ENCODE peak calls at places on chromosomes 7 and 10, in five cellular contexts. H, B, C, E and Y are unnamed samples.

GRCh38 chr10:73494877-73495225 is 973 bp downstream of the PPP3CB start:
- DNase-seq in H (peak), B (no peak), C (no peak), E (no peak), Y (no peak)

GRCh38 chr10:78629773-78630172 is 439.0 kb upstream of the ZMIZ1 start:
- DNase-seq in H (no peak), B (no peak), C (no peak), E (no peak), Y (no peak)

GRCh38 chr10:30553625-30554442 is 75.7 kb downstream of the LYZL2 start:
- DNase-seq in H (peak), B (peak), C (peak), E (no peak), Y (peak)

GRCh38 chr10:16828731-16829175 is 11.5 kb upstream of the RSU1 start:
- DNase-seq in H (peak), B (no peak), C (no peak), E (no peak), Y (peak)

GRCh38 chr7:75993689-75994387 is 557 bp downstream of the TMEM120A start:
- DNase-seq in H (peak), B (peak), C (peak), E (peak), Y (peak)

GRCh38 chr10:132687181-132687892 is 98.6 kb downstream of the NKX6-2 start:
- DNase-seq in H (no peak), B (no peak), C (no peak), E (peak), Y (no peak)

GRCh38 chr7:94012748-94013147 is 8.6 kb upstream of the BET1 start:
- DNase-seq in H (no peak), B (peak), C (no peak), E (no peak), Y (no peak)

GRCh38 chr7:108515013-108515412 is 10.9 kb downstream of the PNPLA8 start:
- DNase-seq in H (no peak), B (no peak), C (no peak), E (no peak), Y (no peak)

GRCh38 chr7:26704786-26705185 is 159.6 kb downstream of the SKAP2 start:
- DNase-seq in H (peak), B (no peak), C (no peak), E (no peak), Y (no peak)

GRCh38 chr7:43674559-43675436 is 54.5 kb downstream of the COA1 start:
- DNase-seq in H (peak), B (peak), C (peak), E (no peak), Y (peak)

GRCh38 chr10:52314822-52315552 is 906 bp downstream of the DKK1 start:
- DNase-seq in H (peak), B (peak), C (peak), E (peak), Y (peak)

GRCh38 chr10:58212622-58213021 is 55.1 kb downstream of the IPMK start:
- DNase-seq in H (no peak), B (no peak), C (no peak), E (no peak), Y (no peak)

GRCh38 chr7:142925413-142925812 is 8.1 kb downstream of the TRPV5 start:
- DNase-seq in H (no peak), B (no peak), C (no peak), E (no peak), Y (no peak)

GRCh38 chr10:126147866-126148578 is 240.3 kb downstream of the ADAM12 start:
- DNase-seq in H (peak), B (no peak), C (no peak), E (no peak), Y (no peak)

GRCh38 chr10:3902809-3903410 is 117.9 kb upstream of the KLF6 start:
- DNase-seq in H (peak), B (no peak), C (no peak), E (no peak), Y (no peak)

GRCh38 chr10:121628859-121629258 is 30.6 kb upstream of the FGFR2 start:
- DNase-seq in H (no peak), B (no peak), C (no peak), E (no peak), Y (no peak)
- TF ChIP-seq CTCF in H (no peak), B (no peak), C (no peak), E (no peak), Y (no peak)

GRCh38 chr7:104951546-104951945 is 62.5 kb upstream of the KMT2E start:
- DNase-seq in H (peak), B (no peak), C (no peak), E (no peak), Y (no peak)
- TF ChIP-seq CTCF in H (no peak), B (no peak), C (no peak), E (no peak), Y (no peak)

GRCh38 chr7:37032258-37032601 is 307.9 kb upstream of the AOAH start:
- DNase-seq in H (no peak), B (no peak), C (no peak), E (no peak), Y (peak)

GRCh38 chr7:37028909-37029440 is 304.7 kb upstream of the AOAH start:
- DNase-seq in H (no peak), B (no peak), C (no peak), E (no peak), Y (no peak)

GRCh38 chr7:37027104-37027503 is 302.8 kb upstream of the AOAH start:
- DNase-seq in H (no peak), B (no peak), C (no peak), E (no peak), Y (no peak)

GRCh38 chr7:37031571-37032257 is 307.4 kb upstream of the AOAH start:
- DNase-seq in H (peak), B (peak), C (peak), E (peak), Y (peak)

DNA sequence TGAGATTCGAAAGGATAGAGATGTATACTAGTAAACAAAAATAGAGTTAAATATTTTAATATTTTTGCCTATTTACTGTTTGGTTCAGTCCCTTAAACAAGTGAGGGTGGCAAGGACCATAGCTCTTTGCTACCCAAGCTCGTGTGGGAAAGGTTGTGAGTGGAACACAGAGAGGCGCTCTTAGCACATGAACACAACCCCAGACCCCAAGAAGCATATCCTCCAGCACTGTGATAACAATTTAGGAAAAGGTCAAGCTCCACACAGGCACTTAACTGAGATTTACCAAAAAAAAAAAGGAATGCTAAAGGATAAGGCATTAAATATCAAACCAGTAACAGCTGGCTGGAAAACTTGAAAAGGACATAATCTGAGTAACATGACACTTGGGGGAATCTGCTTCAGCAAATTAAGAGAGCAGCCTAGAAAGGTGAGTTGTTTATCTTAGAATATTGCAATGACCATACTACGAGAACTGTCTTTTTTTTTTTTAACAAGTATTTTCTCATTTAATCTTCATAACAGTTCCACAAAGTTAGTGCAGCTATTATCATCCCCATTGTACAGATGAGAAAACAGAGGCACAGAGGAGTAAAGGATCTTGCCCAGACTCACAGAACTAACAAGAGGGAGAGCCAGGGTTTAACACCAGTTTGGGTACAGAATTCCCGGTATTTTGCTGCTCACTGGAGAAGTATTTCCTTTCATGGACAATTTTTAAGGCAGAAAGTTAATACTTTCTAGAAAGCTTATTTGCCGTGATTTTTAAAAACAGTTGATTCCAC is 303.5 kb upstream of the AOAH start:
- DNase-seq in H (peak), B (no peak), C (no peak), E (no peak), Y (no peak)
- TF ChIP-seq CTCF in H (no peak), B (no peak), C (no peak), E (no peak), Y (no peak)

GRCh38 chr10:92328999-92329398 is 38.0 kb downstream of the MARCHF5 start:
- DNase-seq in H (no peak), B (peak), C (no peak), E (no peak), Y (peak)
- TF ChIP-seq CTCF in H (no peak), B (no peak), C (no peak), E (no peak), Y (no peak)

GRCh38 chr7:92528188-92528957 is at the start of the genes PEX1 and RBM48:
- DNase-seq in H (peak), B (peak), C (peak), E (peak), Y (peak)
- TF ChIP-seq CTCF in H (peak), B (peak), C (peak), E (peak), Y (no peak)

GRCh38 chr10:107545717-107546116 is 381.2 kb upstream of the SORCS1 start:
- DNase-seq in H (no peak), B (no peak), C (no peak), E (no peak), Y (no peak)

GRCh38 chr10:107546239-107546638 is 381.7 kb upstream of the SORCS1 start:
- DNase-seq in H (peak), B (no peak), C (no peak), E (no peak), Y (no peak)

GRCh38 chr10:107546986-107547385 is 382.5 kb upstream of the SORCS1 start:
- DNase-seq in H (no peak), B (no peak), C (no peak), E (no peak), Y (no peak)

GRCh38 chr10:107542607-107543006 is 378.1 kb upstream of the SORCS1 start:
- DNase-seq in H (no peak), B (no peak), C (no peak), E (no peak), Y (no peak)

GRCh38 chr10:107544706-107545520 is 380.4 kb upstream of the SORCS1 start:
- DNase-seq in H (no peak), B (no peak), C (no peak), E (no peak), Y (no peak)
- TF ChIP-seq CTCF in H (no peak), B (no peak), C (no peak), E (no peak), Y (no peak)

GRCh38 chr7:17446340-17446739 is 147.9 kb downstream of the AHR start:
- DNase-seq in H (peak), B (no peak), C (no peak), E (no peak), Y (no peak)

GRCh38 chr7:17441557-17441956 is 143.1 kb downstream of the AHR start:
- DNase-seq in H (peak), B (no peak), C (no peak), E (no peak), Y (no peak)

GRCh38 chr7:17444673-17445072 is 146.2 kb downstream of the AHR start:
- DNase-seq in H (peak), B (peak), C (peak), E (no peak), Y (peak)

GRCh38 chr7:17440831-17441230 is 142.4 kb downstream of the AHR start:
- DNase-seq in H (no peak), B (no peak), C (no peak), E (no peak), Y (no peak)

DNA sequence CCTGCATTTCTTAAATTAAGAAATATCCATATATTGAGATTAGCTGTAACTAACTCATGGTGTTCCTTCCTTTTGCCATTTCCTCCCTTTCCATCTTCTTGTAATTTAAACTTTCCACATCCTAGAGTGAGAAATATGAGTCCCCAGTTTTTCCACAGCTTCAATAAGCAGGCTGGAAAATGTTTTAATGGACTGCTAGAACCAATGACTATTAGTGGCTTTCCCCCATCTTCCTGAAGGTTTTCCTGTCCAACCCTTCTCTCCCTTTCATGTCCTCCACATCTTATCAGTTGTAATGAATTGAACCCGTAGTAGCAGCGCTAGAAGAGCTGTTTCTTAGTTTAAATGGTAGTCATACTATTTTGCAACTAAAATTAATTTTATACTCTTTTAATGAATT is 145.7 kb downstream of the AHR start:
- DNase-seq in H (no peak), B (no peak), C (no peak), E (no peak), Y (no peak)
- TF ChIP-seq CTCF in H (no peak), B (no peak), C (no peak), E (no peak), Y (no peak)